ENCODE peak calls at places on chromosome 17, in four cellular contexts. P, R, W and M are unnamed samples.

GRCh38 chr17:419073-419735 is 66.6 kb upstream of the RPH3AL start:
- DNase-seq in R (no peak), W (no peak), P (no peak), M (no peak)

GRCh38 chr17:5282639-5283217 is 644 bp downstream of the RABEP1 start:
- DNase-seq in W (no peak), R (no peak), P (no peak), M (no peak)

GRCh38 chr17:33463887-33464286 is 170.8 kb upstream of the ASIC2 start:
- DNase-seq in R (no peak), P (no peak), W (no peak), M (no peak)

GRCh38 chr17:64020068-64020766 is at the start of gene ICAM2:
- DNase-seq in P (peak), R (peak), W (peak), M (peak)

GRCh38 chr17:50943575-50943933 is 77.4 kb upstream of the TOB1 start:
- DNase-seq in R (no peak), P (no peak), W (no peak), M (no peak)

GRCh38 chr17:37094391-37094790 is 145.6 kb downstream of the AATF start:
- DNase-seq in R (no peak), W (no peak), P (no peak), M (no peak)

GRCh38 chr17:78258323-78259229 is 27.1 kb downstream of the TMEM235 start:
- DNase-seq in W (no peak), R (no peak), P (no peak), M (no peak)

GRCh38 chr17:65515959-65516948 is 45.2 kb downstream of the AXIN2 start:
- DNase-seq in W (no peak), R (no peak), P (no peak), M (no peak)

GRCh38 chr17:42428141-42428944 is 5.3 kb upstream of the CAVIN1 start:
- DNase-seq in R (no peak), P (no peak), W (peak), M (no peak)

GRCh38 chr17:42031584-42031983 is 11.7 kb downstream of the NKIRAS2 start:
- DNase-seq in W (no peak), R (no peak), P (no peak), M (no peak)

GRCh38 chr17:17343160-17343735 is 40.1 kb downstream of the NT5M start:
- DNase-seq in P (no peak), R (no peak), W (no peak), M (no peak)

GRCh38 chr17:67132366-67132765 is 88.0 kb downstream of the CACNG1 start:
- DNase-seq in W (no peak), P (no peak), R (no peak), M (no peak)

GRCh38 chr17:34658796-34659195 is 79.4 kb downstream of the TMEM132E start:
- DNase-seq in P (no peak), W (no peak), R (no peak), M (no peak)

GRCh38 chr17:1398900-1399299 is 1.1 kb downstream of the YWHAE start:
- DNase-seq in R (no peak), W (peak), P (no peak), M (no peak)

GRCh38 chr17:70059076-70059475 is 15.9 kb upstream of the KCNJ16 start:
- DNase-seq in R (no peak), P (no peak), W (no peak), M (no peak)

GRCh38 chr17:37488009-37488604 is 1.6 kb upstream of the DUSP14 start:
- DNase-seq in P (no peak), R (no peak), W (peak), M (peak)

GRCh38 chr17:78724544-78724943 is 57.5 kb downstream of the CYTH1 start:
- DNase-seq in P (no peak), W (peak), R (no peak), M (no peak)

GRCh38 chr17:50203086-50203485 is 1.7 kb upstream of the COL1A1 start:
- DNase-seq in R (no peak), W (no peak), P (peak), M (no peak)

GRCh38 chr17:20142268-20142667 is 133.1 kb downstream of the SPECC1 start:
- DNase-seq in P (no peak), R (no peak), W (no peak), M (no peak)

GRCh38 chr17:36736201-36737156 is 135.1 kb downstream of the MRM1 start:
- DNase-seq in W (no peak), R (no peak), P (no peak), M (no peak)

GRCh38 chr17:73172252-73172651 is 7.4 kb downstream of the SSTR2 start:
- DNase-seq in P (no peak), R (no peak), W (no peak), M (no peak)

GRCh38 chr17:76368545-76368944 is 14.8 kb upstream of the PRPSAP1 start:
- DNase-seq in W (no peak), R (no peak), P (no peak), M (peak)

GRCh38 chr17:34456121-34456520 is 93.1 kb upstream of the CCL1 start:
- DNase-seq in R (no peak), P (no peak), W (no peak), M (no peak)

GRCh38 chr17:75428775-75429469 is 23.4 kb upstream of the GRB2 start:
- DNase-seq in W (no peak), P (no peak), R (no peak), M (no peak)

GRCh38 chr17:19546289-19547065 is 12.8 kb downstream of the SLC47A1 start:
- DNase-seq in W (no peak), R (no peak), P (no peak), M (no peak)

GRCh38 chr17:1197379-1197778 is 17.6 kb upstream of the ABR start:
- DNase-seq in P (no peak), R (no peak), W (no peak), M (no peak)

GRCh38 chr17:50428831-50429424 is 2.9 kb downstream of the ACSF2 start:
- DNase-seq in W (peak), R (no peak), P (no peak), M (no peak)

GRCh38 chr17:6710317-6710716 is 2.9 kb downstream of the SLC13A5 start:
- DNase-seq in R (no peak), P (no peak), W (no peak), M (no peak)

GRCh38 chr17:1882836-1883235 is 53.0 kb downstream of the RPA1 start:
- DNase-seq in W (no peak), P (no peak), R (no peak), M (peak)

GRCh38 chr17:72426948-72427760 is 306.3 kb downstream of the SOX9 start:
- DNase-seq in P (no peak), W (no peak), R (no peak), M (peak)

GRCh38 chr17:34207572-34207971 is 47.5 kb upstream of the CCL2 start:
- DNase-seq in W (no peak), R (no peak), P (no peak), M (no peak)

GRCh38 chr17:50806141-50806643 is 29.2 kb upstream of the WFIKKN2 start:
- DNase-seq in P (no peak), W (no peak), R (no peak), M (no peak)

GRCh38 chr17:2233441-2233947 is 70.1 kb downstream of the SMG6 start:
- DNase-seq in P (no peak), W (no peak), R (no peak), M (no peak)

GRCh38 chr17:67879662-67880061 is 54.4 kb downstream of the BPTF start:
- DNase-seq in R (no peak), P (no peak), W (no peak), M (no peak)

GRCh38 chr17:67477687-67478086 is 100.6 kb downstream of the PITPNC1 start:
- DNase-seq in P (no peak), R (no peak), W (no peak), M (no peak)

DNA sequence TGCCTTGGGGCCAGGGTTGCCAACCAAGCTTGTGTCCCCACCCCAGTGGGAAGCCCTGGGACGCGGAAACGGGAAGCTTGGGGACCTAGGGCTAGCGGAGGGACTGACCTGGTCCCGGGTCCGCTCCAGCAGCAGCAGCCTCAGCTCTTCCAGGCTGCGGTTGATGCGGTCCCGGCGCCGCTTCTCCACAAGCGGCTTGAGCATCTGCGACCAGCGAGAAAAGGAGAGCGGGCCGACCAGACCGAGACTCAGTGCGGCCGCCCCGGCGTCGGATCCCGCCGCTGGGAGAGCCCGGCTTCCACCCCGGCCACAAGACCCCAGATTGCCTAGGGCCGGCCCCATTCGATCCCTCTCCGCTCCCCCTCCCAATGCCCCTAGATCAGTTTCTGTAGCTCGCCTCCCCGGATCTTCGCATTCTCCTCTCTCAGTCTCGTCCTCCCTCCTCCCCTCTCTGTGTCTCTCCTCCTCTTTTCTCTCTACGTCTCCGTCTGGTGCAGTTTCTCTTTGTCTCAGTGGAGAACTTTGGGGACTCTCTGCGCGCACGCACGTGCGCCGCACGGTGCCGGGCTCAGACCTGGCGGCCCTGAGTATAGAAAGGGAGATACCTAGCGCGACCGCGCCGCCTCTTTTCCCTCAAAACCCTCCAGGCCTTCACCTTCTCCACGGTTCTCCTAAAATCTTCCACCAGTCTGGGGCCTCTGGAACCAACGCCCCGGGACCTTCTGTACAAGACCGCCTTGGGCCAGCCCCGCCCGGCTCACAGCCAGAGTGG is 797 bp downstream of the HES7 start:
- DNase-seq in W (no peak), R (no peak), P (peak), M (peak)
- TF ChIP-seq CTCF in W (no peak), R (no peak), P (no peak), M (no peak)

DNA sequence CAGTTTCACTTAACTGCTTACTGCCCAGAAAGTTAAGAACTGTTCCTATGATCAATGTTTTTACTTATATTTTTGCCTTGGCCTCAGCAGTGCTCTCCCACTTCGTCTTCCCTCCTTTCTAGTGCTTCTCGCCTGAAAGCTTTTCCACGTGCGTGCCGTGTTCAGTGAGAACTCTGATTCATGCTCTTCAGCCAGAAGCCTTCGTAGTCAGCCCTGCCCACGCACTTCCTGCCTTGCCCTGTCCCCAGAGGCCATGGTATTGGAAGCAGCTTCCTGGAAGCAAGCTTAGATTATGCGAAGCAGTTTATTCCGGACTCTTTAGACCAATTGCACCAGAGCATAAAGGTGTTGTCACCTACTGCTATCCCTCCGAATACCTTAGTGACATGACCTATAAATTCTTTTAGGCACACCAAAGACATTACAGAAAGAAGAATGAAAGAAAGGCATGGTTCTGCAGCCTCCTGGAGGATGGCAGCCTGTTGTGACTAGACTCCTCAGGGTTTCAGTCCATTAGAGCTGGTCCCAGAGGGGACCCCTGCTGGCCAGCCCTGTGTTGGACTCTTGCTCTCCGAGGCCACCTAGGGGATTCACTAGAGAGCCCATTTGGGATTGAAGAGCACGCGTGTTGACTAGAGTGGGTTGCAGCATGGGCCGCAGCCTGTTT is 105.2 kb downstream of the RPTOR start:
- DNase-seq in W (no peak), R (no peak), P (no peak), M (peak)
- TF ChIP-seq CTCF in W (no peak), R (peak), P (no peak), M (peak)

DNA sequence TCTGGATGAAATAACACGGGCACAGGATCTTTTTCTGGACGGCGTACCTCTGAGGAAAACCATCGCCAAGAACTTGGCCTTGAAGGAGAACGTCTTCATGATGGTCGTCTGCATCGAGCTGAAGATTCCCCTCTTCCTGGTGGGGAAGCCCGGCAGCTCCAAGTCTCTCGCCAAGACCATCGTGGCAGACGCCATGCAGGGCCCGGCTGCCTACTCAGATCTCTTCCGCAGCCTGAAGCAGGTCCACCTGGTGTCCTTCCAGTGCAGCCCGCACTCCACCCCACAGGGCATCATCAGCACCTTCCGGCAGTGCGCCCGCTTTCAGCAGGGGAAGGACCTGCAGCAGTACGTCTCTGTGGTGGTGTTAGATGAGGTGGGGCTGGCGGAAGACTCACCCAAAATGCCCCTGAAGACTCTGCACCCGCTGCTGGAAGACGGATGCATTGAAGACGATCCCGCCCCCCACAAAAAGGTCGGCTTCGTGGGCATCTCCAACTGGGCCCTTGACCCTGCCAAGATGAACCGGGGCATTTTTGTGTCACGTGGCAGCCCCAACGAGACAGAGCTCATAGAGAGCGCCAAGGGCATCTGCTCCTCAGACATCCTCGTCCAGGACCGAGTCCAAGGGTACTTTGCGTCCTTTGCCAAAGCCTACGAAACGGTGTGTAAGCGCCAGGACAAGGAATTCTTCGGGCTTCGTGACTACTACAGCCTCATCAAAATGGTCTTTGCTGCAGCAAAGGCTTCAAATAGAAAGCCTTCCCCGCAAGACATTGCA is 68.3 kb upstream of the ENDOV start:
- DNase-seq in W (no peak), R (no peak), P (no peak), M (no peak)
- TF ChIP-seq CTCF in W (no peak), R (no peak), P (no peak), M (no peak)

GRCh38 chr17:14553847-14554246 is 253.0 kb downstream of the HS3ST3B1 start:
- DNase-seq in R (no peak), W (no peak), P (no peak), M (no peak)
- TF ChIP-seq CTCF in R (no peak), W (no peak), P (no peak), M (no peak)

GRCh38 chr17:56834380-56835258 is 668 bp downstream of the DGKE start:
- DNase-seq in R (peak), P (peak), W (peak), M (peak)
- TF ChIP-seq CTCF in R (peak), P (no peak), W (no peak), M (no peak)

DNA sequence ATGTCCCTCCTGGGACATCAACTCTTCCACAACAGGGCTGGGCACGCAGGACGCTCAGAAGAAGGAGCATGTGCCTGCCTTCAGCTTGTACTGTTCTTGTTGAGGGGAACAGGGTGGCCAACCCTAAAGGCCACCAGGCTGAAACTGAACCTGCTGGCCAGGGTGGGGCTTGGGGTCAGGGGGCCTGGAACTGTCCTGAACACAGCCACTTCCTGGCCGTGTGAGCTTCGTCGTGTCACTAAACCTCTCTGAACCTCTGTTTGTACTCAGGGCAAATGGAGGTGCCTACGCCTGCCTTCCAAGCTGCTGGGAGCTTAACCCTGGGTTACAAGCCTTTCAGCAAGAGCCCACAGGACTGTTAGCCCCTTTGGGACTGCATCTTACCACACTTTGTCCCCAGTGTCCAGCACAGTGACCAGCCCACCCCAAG is 6.7 kb downstream of the ARHGAP27 start:
- DNase-seq in P (no peak), W (no peak), R (no peak), M (no peak)
- TF ChIP-seq CTCF in P (no peak), W (no peak), R (peak), M (no peak)

GRCh38 chr17:39916918-39917317 is 1.5 kb downstream of the GSDMB start:
- DNase-seq in R (no peak), P (no peak), W (no peak), M (no peak)
- TF ChIP-seq CTCF in R (no peak), P (no peak), W (no peak), M (no peak)

GRCh38 chr17:62000186-62000585 is 64.9 kb downstream of the MED13 start:
- DNase-seq in P (no peak), W (no peak), R (no peak), M (no peak)

GRCh38 chr17:61996916-61997605 is 68.0 kb downstream of the MED13 start:
- DNase-seq in P (no peak), R (no peak), W (no peak), M (no peak)

GRCh38 chr17:62001105-62001504 is 64.0 kb downstream of the MED13 start:
- DNase-seq in P (no peak), R (no peak), W (no peak), M (no peak)

DNA sequence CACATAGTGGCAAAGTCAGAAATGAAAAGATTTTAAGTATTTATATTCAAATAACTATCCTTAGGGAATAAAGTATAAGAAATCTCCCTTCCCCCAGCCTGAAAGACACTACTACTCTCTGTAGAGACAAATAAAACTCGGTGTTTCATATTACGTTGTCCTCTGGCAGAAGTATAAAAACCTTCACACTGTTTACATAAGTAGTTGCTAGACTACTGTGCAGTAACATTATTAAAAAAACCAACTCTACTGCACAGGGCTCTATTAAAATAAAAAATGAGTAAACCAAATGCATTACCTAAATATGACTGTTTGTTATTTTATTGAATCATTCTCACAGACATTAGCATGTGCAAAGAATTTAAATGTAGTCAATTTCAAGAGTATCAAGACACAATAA is 67.4 kb downstream of the MED13 start:
- DNase-seq in W (peak), R (no peak), P (no peak), M (no peak)
- TF ChIP-seq CTCF in W (no peak), R (no peak), P (no peak), M (no peak)

DNA sequence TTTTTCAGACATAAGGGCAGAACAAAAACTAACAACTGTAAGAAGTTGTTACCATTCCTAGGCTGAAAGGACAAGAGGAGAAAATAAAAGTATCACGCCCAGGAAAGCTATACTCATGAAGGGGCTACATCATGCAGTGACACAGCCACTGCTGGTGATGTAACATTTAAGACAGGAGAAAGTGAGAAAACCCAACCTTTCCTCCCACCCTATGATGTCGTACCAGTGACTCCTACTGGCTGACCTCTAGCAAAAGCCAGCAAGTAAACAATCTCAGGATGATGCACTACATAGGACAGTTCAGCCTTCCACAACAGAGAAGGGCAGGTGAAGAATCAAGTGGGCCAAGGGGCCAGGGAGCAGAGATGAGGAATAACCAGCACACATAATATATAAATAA is 14.0 kb upstream of the OR1E2 start:
- DNase-seq in W (no peak), R (no peak), P (no peak), M (no peak)
- TF ChIP-seq CTCF in W (no peak), R (peak), P (no peak), M (no peak)